ENCODE peak calls at places on chromosomes 5 and 9, in six cellular contexts. One of them, this sample, is unnamed.

GRCh38 chr9:108162664-108163063 is 673.1 kb upstream of the KLF4 start:
- DNase-seq in dermis blood vessel endothelial cell: peak; percentile 29
- DNase-seq in activated naive CD8-positive, alpha-beta T cell treated with anti-CD3 and anti-CD28 coated beads for 36 hours: no peak
- DNase-seq in Daoy: peak; percentile 81
- DNase-seq in GM23248: peak; percentile 92
- DNase-seq in type B pancreatic cell: no peak
- DNase-seq in this sample: peak; percentile 94

GRCh38 chr9:132681561-132681960 is 11.3 kb downstream of the GTF3C4 start:
- DNase-seq in dermis blood vessel endothelial cell: no peak
- DNase-seq in activated naive CD8-positive, alpha-beta T cell treated with anti-CD3 and anti-CD28 coated beads for 36 hours: no peak
- DNase-seq in Daoy: no peak
- DNase-seq in GM23248: no peak
- DNase-seq in type B pancreatic cell: no peak
- DNase-seq in this sample: no peak

GRCh38 chr9:125556046-125556445 is 151.0 kb downstream of the MAPKAP1 start:
- DNase-seq in dermis blood vessel endothelial cell: no peak
- DNase-seq in activated naive CD8-positive, alpha-beta T cell treated with anti-CD3 and anti-CD28 coated beads for 36 hours: no peak
- DNase-seq in Daoy: no peak
- DNase-seq in GM23248: no peak
- DNase-seq in type B pancreatic cell: no peak
- DNase-seq in this sample: no peak

GRCh38 chr9:133403766-133404439 is 13.9 kb downstream of the REXO4 start:
- DNase-seq in dermis blood vessel endothelial cell: peak; percentile 54
- DNase-seq in activated naive CD8-positive, alpha-beta T cell treated with anti-CD3 and anti-CD28 coated beads for 36 hours: peak; percentile 61
- DNase-seq in Daoy: peak; percentile 49
- DNase-seq in GM23248: peak; percentile 33
- DNase-seq in type B pancreatic cell: no peak
- DNase-seq in this sample: peak; percentile 53

GRCh38 chr9:127635198-127635735 is 23.2 kb downstream of the STXBP1 start:
- DNase-seq in dermis blood vessel endothelial cell: no peak
- DNase-seq in activated naive CD8-positive, alpha-beta T cell treated with anti-CD3 and anti-CD28 coated beads for 36 hours: no peak
- DNase-seq in Daoy: no peak
- DNase-seq in GM23248: no peak
- DNase-seq in type B pancreatic cell: no peak
- DNase-seq in this sample: no peak

GRCh38 chr9:95383198-95383673 is 65.7 kb upstream of the FANCC start:
- DNase-seq in dermis blood vessel endothelial cell: no peak
- DNase-seq in activated naive CD8-positive, alpha-beta T cell treated with anti-CD3 and anti-CD28 coated beads for 36 hours: no peak
- DNase-seq in Daoy: peak; percentile 71
- DNase-seq in GM23248: peak; percentile 58
- DNase-seq in type B pancreatic cell: no peak
- DNase-seq in this sample: peak; percentile 50

GRCh38 chr5:159620853-159621540 is 290.7 kb upstream of the IL12B start:
- DNase-seq in dermis blood vessel endothelial cell: no peak
- DNase-seq in activated naive CD8-positive, alpha-beta T cell treated with anti-CD3 and anti-CD28 coated beads for 36 hours: no peak
- DNase-seq in Daoy: no peak
- DNase-seq in GM23248: no peak
- DNase-seq in type B pancreatic cell: no peak
- DNase-seq in this sample: peak; percentile 71

GRCh38 chr9:114486205-114486963 is 18.9 kb downstream of the WHRN start:
- DNase-seq in dermis blood vessel endothelial cell: no peak
- DNase-seq in activated naive CD8-positive, alpha-beta T cell treated with anti-CD3 and anti-CD28 coated beads for 36 hours: no peak
- DNase-seq in Daoy: peak; percentile 29
- DNase-seq in GM23248: peak; percentile 24
- DNase-seq in type B pancreatic cell: no peak
- DNase-seq in this sample: peak; percentile 63

GRCh38 chr5:62143268-62144229 is 162.5 kb upstream of the KIF2A start:
- DNase-seq in dermis blood vessel endothelial cell: peak; percentile 45
- DNase-seq in activated naive CD8-positive, alpha-beta T cell treated with anti-CD3 and anti-CD28 coated beads for 36 hours: no peak
- DNase-seq in Daoy: peak; percentile 13
- DNase-seq in GM23248: peak; percentile 60
- DNase-seq in type B pancreatic cell: no peak
- DNase-seq in this sample: peak; percentile 40

GRCh38 chr5:180670586-180671359 is 21.4 kb upstream of the FLT4 start:
- DNase-seq in dermis blood vessel endothelial cell: peak; percentile 86
- DNase-seq in activated naive CD8-positive, alpha-beta T cell treated with anti-CD3 and anti-CD28 coated beads for 36 hours: peak; percentile 55
- DNase-seq in Daoy: peak; percentile 66
- DNase-seq in GM23248: peak; percentile 56
- DNase-seq in type B pancreatic cell: no peak
- DNase-seq in this sample: peak; percentile 13

GRCh38 chr5:84249918-84250635 is 134.6 kb downstream of the EDIL3 start:
- DNase-seq in dermis blood vessel endothelial cell: peak; percentile 8
- DNase-seq in activated naive CD8-positive, alpha-beta T cell treated with anti-CD3 and anti-CD28 coated beads for 36 hours: no peak
- DNase-seq in Daoy: peak; percentile 94
- DNase-seq in GM23248: peak; percentile 84
- DNase-seq in type B pancreatic cell: no peak
- DNase-seq in this sample: no peak

GRCh38 chr5:133142782-133143181 is 91.0 kb downstream of the HSPA4 start:
- DNase-seq in dermis blood vessel endothelial cell: no peak
- DNase-seq in activated naive CD8-positive, alpha-beta T cell treated with anti-CD3 and anti-CD28 coated beads for 36 hours: no peak
- DNase-seq in Daoy: no peak
- DNase-seq in GM23248: no peak
- DNase-seq in type B pancreatic cell: peak; percentile 15
- DNase-seq in this sample: peak; percentile 10

GRCh38 chr9:124437086-124437485 is 13.2 kb upstream of the ADGRD2 start:
- DNase-seq in dermis blood vessel endothelial cell: no peak
- DNase-seq in activated naive CD8-positive, alpha-beta T cell treated with anti-CD3 and anti-CD28 coated beads for 36 hours: no peak
- DNase-seq in Daoy: no peak
- DNase-seq in GM23248: no peak
- DNase-seq in type B pancreatic cell: no peak
- DNase-seq in this sample: no peak

GRCh38 chr5:156906807-156907206 is 56.2 kb downstream of the TIMD4 start:
- DNase-seq in dermis blood vessel endothelial cell: no peak
- DNase-seq in activated naive CD8-positive, alpha-beta T cell treated with anti-CD3 and anti-CD28 coated beads for 36 hours: no peak
- DNase-seq in Daoy: no peak
- DNase-seq in GM23248: no peak
- DNase-seq in type B pancreatic cell: no peak
- DNase-seq in this sample: no peak

GRCh38 chr9:112629890-112630485 is 87.9 kb downstream of the INIP start:
- DNase-seq in dermis blood vessel endothelial cell: no peak
- DNase-seq in activated naive CD8-positive, alpha-beta T cell treated with anti-CD3 and anti-CD28 coated beads for 36 hours: no peak
- DNase-seq in Daoy: no peak
- DNase-seq in GM23248: peak; percentile 30
- DNase-seq in type B pancreatic cell: no peak
- DNase-seq in this sample: no peak

GRCh38 chr5:143929486-143929885 is 117.5 kb downstream of the HMHB1 start:
- DNase-seq in dermis blood vessel endothelial cell: no peak
- DNase-seq in activated naive CD8-positive, alpha-beta T cell treated with anti-CD3 and anti-CD28 coated beads for 36 hours: no peak
- DNase-seq in Daoy: no peak
- DNase-seq in GM23248: no peak
- DNase-seq in type B pancreatic cell: no peak
- DNase-seq in this sample: no peak

GRCh38 chr9:122261469-122261881 is 3.2 kb downstream of the RBM18 start:
- DNase-seq in dermis blood vessel endothelial cell: peak; percentile 67
- DNase-seq in activated naive CD8-positive, alpha-beta T cell treated with anti-CD3 and anti-CD28 coated beads for 36 hours: no peak
- DNase-seq in Daoy: peak; percentile 15
- DNase-seq in GM23248: peak; percentile 89
- DNase-seq in type B pancreatic cell: no peak
- DNase-seq in this sample: peak; percentile 58

GRCh38 chr5:1488882-1489680 is 34.7 kb downstream of the LPCAT1 start:
- DNase-seq in dermis blood vessel endothelial cell: no peak
- DNase-seq in activated naive CD8-positive, alpha-beta T cell treated with anti-CD3 and anti-CD28 coated beads for 36 hours: peak; percentile 69
- DNase-seq in Daoy: peak; percentile 61
- DNase-seq in GM23248: peak; percentile 96
- DNase-seq in type B pancreatic cell: no peak
- DNase-seq in this sample: peak; percentile 63

GRCh38 chr5:76180817-76181805 is 97.9 kb downstream of the SV2C start:
- DNase-seq in dermis blood vessel endothelial cell: no peak
- DNase-seq in activated naive CD8-positive, alpha-beta T cell treated with anti-CD3 and anti-CD28 coated beads for 36 hours: peak; percentile 3
- DNase-seq in Daoy: no peak
- DNase-seq in GM23248: no peak
- DNase-seq in type B pancreatic cell: no peak
- DNase-seq in this sample: peak; percentile 15

GRCh38 chr5:89204766-89205165 is 321.8 kb upstream of the MEF2C start:
- DNase-seq in dermis blood vessel endothelial cell: no peak
- DNase-seq in activated naive CD8-positive, alpha-beta T cell treated with anti-CD3 and anti-CD28 coated beads for 36 hours: no peak
- DNase-seq in Daoy: no peak
- DNase-seq in GM23248: no peak
- DNase-seq in type B pancreatic cell: no peak
- DNase-seq in this sample: no peak

GRCh38 chr9:97038909-97039781 is at the start of gene CTSV:
- DNase-seq in dermis blood vessel endothelial cell: peak; percentile 86
- DNase-seq in activated naive CD8-positive, alpha-beta T cell treated with anti-CD3 and anti-CD28 coated beads for 36 hours: peak; percentile 87
- DNase-seq in Daoy: peak; percentile 96
- DNase-seq in GM23248: peak; percentile 91
- DNase-seq in type B pancreatic cell: peak; percentile 91
- DNase-seq in this sample: peak; percentile 92

GRCh38 chr5:57174128-57174849 is 430 bp downstream of the GPBP1 start:
- DNase-seq in dermis blood vessel endothelial cell: peak; percentile 47
- DNase-seq in activated naive CD8-positive, alpha-beta T cell treated with anti-CD3 and anti-CD28 coated beads for 36 hours: peak; percentile 36
- DNase-seq in Daoy: peak; percentile 55
- DNase-seq in GM23248: peak; percentile 70
- DNase-seq in type B pancreatic cell: no peak
- DNase-seq in this sample: peak; percentile 46